ENCODE peak calls at places on chromosomes 11 and 22, in five cellular contexts. Y is naive thymus-derived CD4-positive, alpha-beta T cell; Q is CD4-positive, CD25-positive, alpha-beta regulatory T cell; G is neuronal stem cell; M is prostate gland. I is an unnamed sample.
A peak's percentile ranks its signal among the peaks of the same experiment; 100 is the strongest.

GRCh38 chr22:30730351-30730750 is 35.7 kb downstream of the OSBP2 start:
- DNase-seq in Y (no peak), M (no peak), Q (no peak), G (no peak), I (no peak)

GRCh38 chr11:35116245-35116644 is 22.7 kb upstream of the CD44 start:
- DNase-seq in G (no peak), M (no peak), Y (no peak), Q (no peak), I (no peak)

GRCh38 chr11:130120045-130120444 is 39.5 kb upstream of the ST14 start:
- DNase-seq in G (no peak), M (no peak), Q (no peak), Y (no peak), I (no peak)

GRCh38 chr22:37752189-37753061 is 55.3 kb upstream of the GCAT start:
- DNase-seq in Q (no peak), M (peak; percentile 88), G (peak; percentile 30), Y (no peak), I (peak; percentile 88)

GRCh38 chr11:44305643-44306468 is 4.1 kb downstream of the ALX4 start:
- DNase-seq in Y (no peak), Q (peak; percentile 74), M (no peak), G (no peak), I (peak; percentile 84)

GRCh38 chr11:88246680-88247079 is 71.4 kb upstream of the RAB38 start:
- DNase-seq in G (no peak), Y (no peak), M (no peak), Q (no peak), I (no peak)

GRCh38 chr11:77136074-77136473 is 8.0 kb downstream of the MYO7A start:
- DNase-seq in Q (no peak), M (no peak), G (no peak), Y (no peak), I (no peak)

GRCh38 chr11:126355926-126356897 is 726 bp downstream of the ST3GAL4 start:
- DNase-seq in G (no peak), Y (no peak), M (no peak), Q (peak; percentile 24), I (peak; percentile 49)

GRCh38 chr22:28299760-28300159 is 379.9 kb downstream of the TTC28 start:
- DNase-seq in Y (no peak), M (no peak), G (no peak), Q (no peak), I (no peak)

GRCh38 chr22:39478461-39478860 is 21.6 kb downstream of the MGAT3 start:
- DNase-seq in Y (no peak), Q (no peak), G (no peak), M (no peak), I (no peak)

GRCh38 chr11:33701831-33702230 is 1.2 kb upstream of the C11orf91 start:
- DNase-seq in Q (no peak), G (no peak), Y (no peak), M (no peak), I (no peak)

GRCh38 chr11:115687934-115688333 is 183.7 kb upstream of the CADM1 start:
- DNase-seq in Q (no peak), Y (no peak), G (no peak), M (no peak), I (no peak)

GRCh38 chr11:115693002-115693401 is 188.8 kb upstream of the CADM1 start:
- DNase-seq in M (no peak), Q (no peak), G (no peak), Y (no peak), I (no peak)

GRCh38 chr11:115695677-115696451 is 191.6 kb upstream of the CADM1 start:
- DNase-seq in Q (no peak), Y (no peak), G (no peak), M (no peak), I (no peak)

GRCh38 chr11:115696472-115697011 is 192.3 kb upstream of the CADM1 start:
- DNase-seq in Y (no peak), G (no peak), Q (no peak), M (no peak), I (no peak)

DNA sequence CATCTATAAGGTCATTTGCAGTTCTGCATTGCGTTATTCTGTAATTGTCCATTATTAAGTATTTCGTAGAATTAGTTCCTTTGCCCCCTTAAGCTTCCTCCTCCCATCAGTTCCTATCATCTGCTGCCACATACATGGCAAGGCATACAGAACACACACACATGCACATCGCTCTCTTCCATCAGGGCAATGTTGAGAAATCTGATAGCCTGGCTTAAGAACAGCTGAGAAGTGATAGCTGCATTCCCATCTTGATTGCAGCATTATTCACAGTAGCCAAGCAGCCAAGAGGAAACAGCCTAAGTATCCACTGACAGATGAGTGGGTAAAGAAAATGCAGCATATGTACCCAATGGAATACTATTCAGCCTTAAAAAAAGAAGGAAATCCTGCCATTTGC is 186.8 kb upstream of the CADM1 start:
- DNase-seq in M (no peak), G (no peak), Y (no peak), Q (no peak), I (no peak)
- H3K27me3 ChIP-seq in M (no peaks in the 10 kb centered on the region), G (peaks cover 9% of the 10 kb centered on the region), Y (no peaks in the 10 kb centered on the region), Q (no peaks in the 10 kb centered on the region), I (peaks cover 41% of the 10 kb centered on the region)

GRCh38 chr11:71202966-71203365 is 49.4 kb downstream of the SHANK2 start:
- DNase-seq in G (no peak), M (no peak), Q (no peak), Y (no peak), I (no peak)

GRCh38 chr11:71201231-71201630 is 51.1 kb downstream of the SHANK2 start:
- DNase-seq in G (no peak), Y (no peak), M (no peak), Q (no peak), I (no peak)

GRCh38 chr11:71202598-71202944 is 49.8 kb downstream of the SHANK2 start:
- DNase-seq in Q (no peak), Y (no peak), M (no peak), G (no peak), I (no peak)

GRCh38 chr11:71200761-71201160 is 51.6 kb downstream of the SHANK2 start:
- DNase-seq in G (no peak), Q (no peak), Y (no peak), M (no peak), I (no peak)

GRCh38 chr11:71201936-71202597 is 50.3 kb downstream of the SHANK2 start:
- DNase-seq in G (no peak), Q (no peak), M (no peak), Y (no peak), I (no peak)
- H3K9me3 ChIP-seq in G (no peaks in the 10 kb centered on the region), Q (no peaks in the 10 kb centered on the region), M (no peaks in the 10 kb centered on the region), Y (no peaks in the 10 kb centered on the region), I (no peaks in the 10 kb centered on the region)

GRCh38 chr22:49296561-49296960 is 531.1 kb downstream of the BRD1 start:
- DNase-seq in G (no peak), Q (no peak), M (peak; percentile 1), Y (no peak), I (peak; percentile 9)

GRCh38 chr22:49299821-49300231 is 527.8 kb downstream of the BRD1 start:
- DNase-seq in M (no peak), Q (no peak), G (no peak), Y (no peak), I (peak; percentile 5)

GRCh38 chr22:49297286-49297870 is 530.3 kb downstream of the BRD1 start:
- DNase-seq in M (peak; percentile 1), Q (no peak), Y (no peak), G (no peak), I (peak; percentile 22)

GRCh38 chr22:49298834-49299750 is 528.6 kb downstream of the BRD1 start:
- DNase-seq in G (no peak), Y (no peak), M (no peak), Q (no peak), I (peak; percentile 18)

GRCh38 chr22:49297871-49298721 is 529.6 kb downstream of the BRD1 start:
- DNase-seq in G (no peak), Y (no peak), Q (no peak), M (no peak), I (no peak)
- H3K27me3 ChIP-seq in G (no peaks in the 10 kb centered on the region), Y (no peaks in the 10 kb centered on the region), Q (no peaks in the 10 kb centered on the region), M (peaks cover under 1% of the 10 kb centered on the region), I (no peaks in the 10 kb centered on the region)

DNA sequence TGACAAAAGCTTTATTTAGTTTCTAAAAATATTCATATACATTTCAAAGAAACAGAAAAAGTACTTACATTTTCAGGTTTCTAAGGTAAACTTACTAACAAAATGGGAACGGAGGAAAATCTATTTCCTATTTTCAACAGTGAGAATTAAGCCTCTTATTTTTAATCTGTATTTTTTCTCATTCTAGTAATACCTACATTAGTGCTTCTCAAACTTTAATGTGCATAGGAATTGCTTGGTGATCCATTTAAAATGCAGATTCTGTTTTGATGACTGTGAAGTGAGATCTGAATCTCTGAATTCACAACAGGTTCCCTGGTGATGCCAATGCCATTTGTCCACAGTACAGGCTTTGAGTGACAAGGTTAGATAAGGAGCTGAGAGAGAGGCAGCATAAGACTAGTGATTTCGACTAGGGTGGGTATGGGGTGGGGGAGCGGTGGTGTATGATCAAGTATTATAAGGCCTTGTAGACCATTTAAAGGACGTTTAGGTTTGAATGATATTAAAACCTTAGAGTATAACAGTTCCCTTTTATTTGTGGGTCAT is 402.8 kb downstream of the CNTN5 start:
- DNase-seq in Q (no peak), Y (no peak), G (no peak), M (no peak), I (no peak)
- H3K9me3 ChIP-seq in Q (no peaks in the 10 kb centered on the region), Y (no peaks in the 10 kb centered on the region), G (no peaks in the 10 kb centered on the region), M (no peaks in the 10 kb centered on the region), I (peaks cover 16% of the 10 kb centered on the region)

GRCh38 chr11:107590460-107591097 is 368 bp upstream of the ELMOD1 start:
- DNase-seq in M (no peak), G (no peak), Y (no peak), Q (no peak), I (peak; percentile 66)
- H3K27me3 ChIP-seq in M (peaks cover 4% of the 10 kb centered on the region), G (peaks cover 73% of the 10 kb centered on the region), Y (peaks cover 35% of the 10 kb centered on the region), Q (peaks cover 71% of the 10 kb centered on the region), I (peaks cover 27% of the 10 kb centered on the region)

DNA sequence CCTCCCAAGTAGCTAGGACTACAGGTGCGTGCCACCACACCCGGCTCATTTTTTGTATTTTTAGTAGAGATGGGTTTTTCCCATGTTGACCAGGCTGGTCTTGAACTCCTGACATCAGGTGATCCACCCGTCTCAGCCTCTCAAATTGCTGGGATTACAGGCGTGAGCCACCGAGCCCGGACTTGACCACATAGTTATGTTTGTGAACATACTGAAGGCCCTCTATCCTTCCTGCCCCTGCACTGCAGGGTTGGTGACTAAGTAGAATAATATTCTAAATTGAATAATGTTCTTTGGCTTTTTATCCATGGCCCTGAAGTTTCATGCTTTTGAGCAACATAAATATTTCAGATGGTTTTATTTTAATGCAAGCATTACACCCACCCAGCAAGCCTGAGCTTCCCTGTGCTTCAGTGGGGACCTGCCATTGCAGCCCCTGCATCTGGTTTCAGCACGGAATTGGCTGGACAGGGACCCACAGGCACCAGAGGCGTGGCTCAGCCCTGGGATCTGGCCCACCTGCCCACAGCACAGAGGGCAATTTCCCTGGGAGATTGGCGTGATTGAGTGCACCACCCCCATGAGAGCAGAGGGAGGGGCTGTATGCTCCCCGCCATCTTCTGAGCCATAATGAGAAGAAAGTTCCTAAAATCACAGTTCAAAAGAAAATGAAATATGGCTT is 460.5 kb downstream of the BRD1 start:
- DNase-seq in M (no peak), G (no peak), Y (no peak), Q (no peak), I (no peak)
- H3K9me3 ChIP-seq in M (no peaks in the 10 kb centered on the region), G (peaks cover 4% of the 10 kb centered on the region), Y (no peaks in the 10 kb centered on the region), Q (no peaks in the 10 kb centered on the region), I (peaks cover 2% of the 10 kb centered on the region)

GRCh38 chr22:44802071-44802700 is 49.8 kb downstream of the ARHGAP8 start:
- DNase-seq in M (no peak), Q (no peak), Y (no peak), G (no peak), I (no peak)

GRCh38 chr22:44805663-44806062 is 53.3 kb downstream of the ARHGAP8 start:
- DNase-seq in M (no peak), Q (no peak), G (no peak), Y (no peak), I (no peak)

GRCh38 chr22:44801476-44801875 is 49.1 kb downstream of the ARHGAP8 start:
- DNase-seq in Y (no peak), G (no peak), M (no peak), Q (no peak), I (peak; percentile 51)

GRCh38 chr22:44804327-44804726 is 52.0 kb downstream of the ARHGAP8 start:
- DNase-seq in G (no peak), Y (no peak), M (no peak), Q (no peak), I (no peak)

GRCh38 chr22:44802956-44803355 is 50.6 kb downstream of the ARHGAP8 start:
- DNase-seq in M (no peak), G (no peak), Q (no peak), Y (no peak), I (peak; percentile 5)
- H3K27me3 ChIP-seq in M (no peaks in the 10 kb centered on the region), G (peaks cover 19% of the 10 kb centered on the region), Q (no peaks in the 10 kb centered on the region), Y (no peaks in the 10 kb centered on the region), I (no peaks in the 10 kb centered on the region)